ENCODE peak calls at places on chromosomes 4 and X, in ten cellular contexts. F is cardiac fibroblast, X is sigmoid colon, S is fibroblast of the aortic adventitia, R is left ventricle myocardium inferior, L is A549, I is psoas muscle, T is uterus, K is astrocyte of the cerebellum, V is mucosa of descending colon. J is an unnamed sample.

GRCh38 chr4:43282534-43282933 is 390.0 kb downstream of the GRXCR1 start:
- DNase-seq in I (no peak), V (no peak), S (no peak), L (no peak), K (no peak), X (no peak), F (no peak), T (no peak), R (no peak), J (no peak)

GRCh38 chr4:13706130-13706529 is 78.6 kb upstream of the BOD1L1 start:
- DNase-seq in T (no peak), I (no peak), R (peak; percentile 16), S (peak; percentile 32), V (no peak), F (no peak), K (no peak), X (no peak), L (no peak), J (no peak)

GRCh38 chr4:83082777-83083176 is 31.8 kb downstream of the PLAC8 start:
- DNase-seq in T (no peak), S (no peak), I (no peak), R (no peak), K (peak; percentile 4), L (no peak), V (no peak), F (peak; percentile 9), X (no peak), J (no peak)

GRCh38 chrX:130080791-130081367 is 29.4 kb downstream of the ELF4 start:
- DNase-seq in S (no peak), L (no peak), F (no peak), K (no peak), V (peak; percentile 16), X (no peak), I (peak; percentile 44), R (no peak), T (no peak), J (no peak)

GRCh38 chr4:26020083-26020668 is 106.2 kb downstream of the SMIM20 start:
- DNase-seq in T (no peak), K (no peak), S (peak; percentile 68), V (no peak), X (no peak), L (no peak), F (peak; percentile 73), R (no peak), I (no peak), J (no peak)

GRCh38 chrX:68895339-68896250 is 66.8 kb downstream of the EFNB1 start:
- DNase-seq in L (no peak), T (peak; percentile 70), I (peak; percentile 69), X (peak; percentile 86), R (no peak), V (no peak), F (peak; percentile 66), K (no peak), S (peak; percentile 35), J (peak; percentile 53)

GRCh38 chr4:85933306-85933640 is 426.6 kb downstream of the MAPK10 start:
- DNase-seq in X (no peak), T (no peak), R (no peak), V (no peak), S (no peak), K (no peak), F (no peak), I (no peak), L (no peak), J (no peak)

GRCh38 chrX:115318139-115318538 is 28.6 kb downstream of the LUZP4 start:
- DNase-seq in R (no peak), T (no peak), X (no peak), V (no peak), I (no peak), K (no peak), L (no peak), S (no peak), F (no peak), J (no peak)

GRCh38 chrX:1657367-1658082 is 42.7 kb downstream of the ASMT start:
- DNase-seq in X (no peak), I (no peak), S (peak; percentile 16), L (no peak), R (no peak), T (no peak), V (no peak), K (no peak), F (peak; percentile 36), J (no peak)
- H3K4me3 ChIP-seq in X (no peak overlapping the region), I (no peak overlapping the region), S (no peak overlapping the region), L (no peak overlapping the region), R (no peak overlapping the region), T (no peak overlapping the region), V (no peak overlapping the region), K (no peak overlapping the region), F (no peak overlapping the region), J (no peak overlapping the region)

DNA sequence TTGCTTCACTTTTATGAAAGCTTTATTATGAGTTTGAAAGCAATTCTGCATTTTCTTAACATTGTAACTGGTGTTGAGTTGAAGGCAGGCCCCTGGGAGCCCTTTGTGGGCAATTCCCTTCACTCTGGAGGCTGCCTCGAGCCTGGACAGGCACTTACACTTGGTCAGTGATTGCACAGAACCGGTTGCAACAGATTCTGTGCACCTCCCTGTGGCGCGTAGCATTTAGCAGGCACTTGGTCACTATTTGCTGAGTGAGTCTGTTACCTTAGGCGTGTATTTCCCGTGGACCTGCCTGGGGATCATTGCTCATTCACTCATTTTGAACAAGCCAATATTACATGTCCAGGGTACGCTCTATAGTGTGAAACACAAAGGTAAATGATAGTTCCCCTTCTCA is 80.4 kb downstream of the PTTG2 start:
- DNase-seq in K (no peak), F (no peak), V (no peak), S (no peak), I (no peak), L (no peak), R (no peak), X (no peak), T (no peak), J (no peak)
- TF ChIP-seq CTCF in K (no peak), F (no peak), V (no peak), S (no peak), I (no peak), L (no peak), R (no peak), X (no peak), T (no peak), J (no peak)

DNA sequence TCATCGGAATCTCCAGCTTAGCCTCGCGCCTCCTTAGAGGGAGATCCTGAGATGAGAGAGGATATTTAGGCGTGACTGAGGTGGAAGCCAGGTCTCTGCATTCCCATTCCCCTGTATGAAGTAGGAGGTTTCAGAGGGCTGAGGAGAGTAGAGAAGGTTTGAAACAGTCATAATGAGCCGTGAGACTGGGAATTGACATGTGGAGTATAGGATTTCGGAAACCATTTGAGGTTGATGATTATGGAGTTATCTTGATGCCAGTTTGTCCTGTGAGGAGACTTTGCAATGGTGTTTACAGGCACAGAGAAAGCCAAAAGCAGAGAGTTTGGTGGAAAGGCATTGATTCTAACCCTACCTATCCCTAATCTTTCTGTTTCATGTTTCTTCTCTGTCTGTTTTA is 2.0 kb downstream of the CHST7 start:
- DNase-seq in K (no peak), R (no peak), X (no peak), T (no peak), L (no peak), F (no peak), V (no peak), I (no peak), S (no peak), J (no peak)
- H3K4me3 ChIP-seq in K (peak overlapping the region; percentile 48), R (peak overlapping the region; percentile 82), X (peak overlapping the region; percentile 57), T (peak overlapping the region; percentile 53), L (peak overlapping the region; percentile 76), F (peak overlapping the region; percentile 70), V (no peak overlapping the region), I (peak overlapping the region; percentile 66), S (peak overlapping the region; percentile 60), J (peak overlapping the region; percentile 51)

GRCh38 chr4:108502366-108502765 is 118.0 kb upstream of the RPL34 start:
- DNase-seq in T (no peak), X (no peak), F (no peak), K (no peak), L (no peak), V (no peak), R (no peak), I (no peak), S (no peak), J (no peak)
- TF ChIP-seq CTCF in T (no peak), X (no peak), F (no peak), K (no peak), L (no peak), V (no peak), R (no peak), I (no peak), S (no peak), J (no peak)

GRCh38 chr4:3727847-3728469 is 38.2 kb upstream of the ADRA2C start:
- DNase-seq in R (no peak), X (no peak), I (no peak), L (no peak), T (no peak), K (no peak), V (no peak), F (no peak), S (no peak), J (no peak)

GRCh38 chr4:3732076-3733028 is 33.8 kb upstream of the ADRA2C start:
- DNase-seq in R (no peak), K (no peak), T (no peak), F (no peak), I (no peak), L (no peak), X (no peak), S (no peak), V (no peak), J (no peak)

GRCh38 chr4:3729188-3729884 is 36.8 kb upstream of the ADRA2C start:
- DNase-seq in X (no peak), L (no peak), F (no peak), I (no peak), S (peak; percentile 58), K (no peak), V (no peak), R (no peak), T (no peak), J (no peak)

GRCh38 chr4:3730422-3730821 is 35.8 kb upstream of the ADRA2C start:
- DNase-seq in V (no peak), I (no peak), K (no peak), L (no peak), X (no peak), R (no peak), T (no peak), F (no peak), S (no peak), J (no peak)

DNA sequence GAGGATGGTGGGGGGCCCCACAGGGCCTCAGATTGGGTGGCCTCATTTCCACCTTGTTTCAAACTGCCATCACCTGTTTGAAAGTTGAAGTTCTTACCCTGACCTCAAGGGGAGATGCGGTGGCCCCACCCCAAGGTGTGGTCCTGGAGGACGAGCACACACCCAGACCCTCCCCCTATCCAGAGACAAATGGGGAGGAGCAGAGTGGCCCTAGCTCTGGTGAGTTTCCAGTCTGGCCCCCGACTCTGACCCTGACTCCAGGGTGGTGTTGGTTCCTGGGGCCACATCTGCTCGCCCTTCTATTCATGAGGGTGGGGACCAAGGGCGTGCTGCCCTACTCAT is 36.3 kb upstream of the ADRA2C start:
- DNase-seq in S (no peak), K (no peak), V (no peak), F (no peak), R (no peak), I (no peak), X (no peak), T (no peak), L (no peak), J (no peak)
- H3K4me3 ChIP-seq in S (no peak overlapping the region), K (no peak overlapping the region), V (no peak overlapping the region), F (no peak overlapping the region), R (no peak overlapping the region), I (no peak overlapping the region), X (no peak overlapping the region), T (no peak overlapping the region), L (no peak overlapping the region), J (no peak overlapping the region)